ENCODE peak calls at places on chromosome 11, in nine cellular contexts. E is upper lobe of right lung; T is stimulated activated CD8-positive, alpha-beta memory T cell treated with anti-CD3 and anti-CD28 coated beads, Interleukin-4, amount 100 ng/mL, for 4 hours; N is activated naive CD4-positive, alpha-beta T cell; W is ACHN; J is amniotic stem cell; R is hippocampal formation; D is coronary artery; L is CD4-positive, alpha-beta memory T cell. Z is an unnamed sample.

GRCh38 chr11:59898652-59899051 is 20.1 kb downstream of the OOSP3 start:
- DNase-seq in E (no peak), T (no peak), N (no peak), W (no peak), J (no peak), R (no peak), D (no peak), L (no peak), Z (no peak)

GRCh38 chr11:94938399-94939055 is 34.8 kb downstream of the CWC15 start:
- DNase-seq in E (no peak), T (no peak), N (no peak), W (no peak), J (peak; percentile 20), R (no peak), D (no peak), L (no peak), Z (no peak)

GRCh38 chr11:9626778-9627394 is 37.0 kb upstream of the SWAP70 start:
- DNase-seq in E (no peak), T (no peak), N (no peak), W (no peak), J (no peak), R (no peak), D (peak; percentile 62), L (no peak), Z (no peak)

GRCh38 chr11:75275581-75275980 is 35.0 kb downstream of the TPBGL start:
- DNase-seq in E (peak; percentile 69), T (peak; percentile 41), N (no peak), W (no peak), J (no peak), R (no peak), D (no peak), L (peak; percentile 75), Z (no peak)

GRCh38 chr11:64837887-64838351 is 6.5 kb downstream of the CDC42BPG start:
- DNase-seq in E (peak; percentile 59), T (no peak), N (no peak), W (no peak), J (no peak), R (no peak), D (no peak), L (no peak), Z (no peak)

GRCh38 chr11:126700773-126701554 is 299.6 kb downstream of the KIRREL3 start:
- DNase-seq in E (no peak), T (no peak), N (no peak), W (no peak), J (no peak), R (no peak), D (no peak), L (no peak), Z (no peak)

GRCh38 chr11:67345949-67346819 is 7.2 kb downstream of the POLD4 start:
- DNase-seq in E (no peak), T (no peak), N (no peak), W (peak; percentile 52), J (no peak), R (no peak), D (no peak), L (peak; percentile 37), Z (peak; percentile 77)

GRCh38 chr11:61904539-61905048 is 12.8 kb downstream of the RAB3IL1 start:
- DNase-seq in E (peak; percentile 76), T (no peak), N (no peak), W (no peak), J (no peak), R (no peak), D (no peak), L (no peak), Z (peak; percentile 71)

GRCh38 chr11:62799486-62799885 is 5.8 kb downstream of the NXF1 start:
- DNase-seq in E (no peak), T (no peak), N (no peak), W (no peak), J (no peak), R (no peak), D (no peak), L (no peak), Z (no peak)

GRCh38 chr11:57303990-57304579 is 20.7 kb downstream of the TNKS1BP1 start:
- DNase-seq in E (no peak), T (no peak), N (no peak), W (no peak), J (no peak), R (no peak), D (no peak), L (no peak), Z (no peak)

GRCh38 chr11:122069946-122070345 is 46.1 kb downstream of the BLID start:
- DNase-seq in E (no peak), T (no peak), N (no peak), W (no peak), J (peak; percentile 61), R (peak; percentile 60), D (peak; percentile 80), L (no peak), Z (peak; percentile 4)

GRCh38 chr11:46953093-46953492 is 16.5 kb downstream of the CSTPP1 start:
- DNase-seq in E (no peak), T (no peak), N (no peak), W (no peak), J (no peak), R (no peak), D (no peak), L (no peak), Z (no peak)

GRCh38 chr11:9600651-9601040 is 27.2 kb downstream of the WEE1 start:
- DNase-seq in E (no peak), T (no peak), N (no peak), W (no peak), J (no peak), R (no peak), D (no peak), L (no peak), Z (peak; percentile 58)

GRCh38 chr11:27552356-27552755 is 45.8 kb upstream of the LIN7C start:
- DNase-seq in E (no peak), T (no peak), N (no peak), W (no peak), J (no peak), R (no peak), D (no peak), L (no peak), Z (no peak)

GRCh38 chr11:119673389-119674336 is 55.3 kb downstream of the NECTIN1 start:
- DNase-seq in E (no peak), T (no peak), N (no peak), W (peak; percentile 3), J (no peak), R (no peak), D (no peak), L (no peak), Z (no peak)

GRCh38 chr11:116499396-116500001 is 273.3 kb downstream of the BUD13 start:
- DNase-seq in E (peak; percentile 86), T (no peak), N (no peak), W (peak; percentile 65), J (no peak), R (peak; percentile 26), D (peak; percentile 31), L (no peak), Z (peak; percentile 86)

GRCh38 chr11:749731-750130 is 2.5 kb downstream of the TALDO1 start:
- DNase-seq in E (peak; percentile 69), T (no peak), N (no peak), W (no peak), J (no peak), R (no peak), D (no peak), L (no peak), Z (no peak)

GRCh38 chr11:96242971-96243647 is 99.9 kb downstream of the MAML2 start:
- DNase-seq in E (peak; percentile 96), T (peak; percentile 34), N (peak; percentile 27), W (peak; percentile 96), J (peak; percentile 91), R (peak; percentile 79), D (peak; percentile 98), L (peak; percentile 65), Z (peak; percentile 91)

GRCh38 chr11:44878696-44879095 is 72.0 kb downstream of the TP53I11 start:
- DNase-seq in E (no peak), T (no peak), N (no peak), W (no peak), J (no peak), R (no peak), D (no peak), L (no peak), Z (no peak)

GRCh38 chr11:12506502-12506921 is 129.1 kb downstream of the PARVA start:
- DNase-seq in E (no peak), T (no peak), N (no peak), W (no peak), J (no peak), R (no peak), D (no peak), L (no peak), Z (no peak)

GRCh38 chr11:10488581-10489443 is 33.7 kb downstream of the AMPD3 start:
- DNase-seq in E (no peak), T (no peak), N (no peak), W (no peak), J (no peak), R (no peak), D (peak; percentile 71), L (no peak), Z (no peak)

GRCh38 chr11:45933131-45933821 is 10.8 kb downstream of the LARGE2 start:
- DNase-seq in E (peak; percentile 32), T (no peak), N (no peak), W (peak; percentile 42), J (no peak), R (no peak), D (no peak), L (no peak), Z (no peak)

GRCh38 chr11:68651208-68651984 is 32.9 kb upstream of the GAL start:
- DNase-seq in E (no peak), T (no peak), N (no peak), W (no peak), J (no peak), R (no peak), D (peak; percentile 62), L (no peak), Z (no peak)

GRCh38 chr11:66154109-66154508 is 84.0 kb downstream of the PACS1 start:
- DNase-seq in E (no peak), T (no peak), N (no peak), W (no peak), J (no peak), R (no peak), D (no peak), L (no peak), Z (no peak)

GRCh38 chr11:47590026-47590861 is 3.8 kb downstream of the FAM180B start:
- DNase-seq in E (no peak), T (no peak), N (no peak), W (no peak), J (no peak), R (no peak), D (no peak), L (no peak), Z (no peak)

GRCh38 chr11:17985517-17985916 is 27.3 kb downstream of the SERGEF start:
- DNase-seq in E (no peak), T (no peak), N (no peak), W (peak; percentile 38), J (no peak), R (no peak), D (no peak), L (no peak), Z (peak; percentile 48)

GRCh38 chr11:92830382-92831148 is 138.9 kb upstream of the MTNR1B start:
- DNase-seq in E (no peak), T (no peak), N (no peak), W (no peak), J (no peak), R (no peak), D (no peak), L (no peak), Z (no peak)

GRCh38 chr11:850777-851762 is 8.4 kb downstream of the TSPAN4 start:
- DNase-seq in E (no peak), T (no peak), N (no peak), W (no peak), J (no peak), R (no peak), D (no peak), L (no peak), Z (no peak)

GRCh38 chr11:10540546-10540914 is 457 bp downstream of the RNF141 start:
- DNase-seq in E (no peak), T (no peak), N (no peak), W (peak; percentile 28), J (no peak), R (no peak), D (no peak), L (no peak), Z (no peak)

GRCh38 chr11:7651140-7651551 is 22.2 kb downstream of the CYB5R2 start:
- DNase-seq in E (no peak), T (no peak), N (no peak), W (no peak), J (no peak), R (peak; percentile 51), D (peak; percentile 56), L (no peak), Z (no peak)

Z was measured in Calu3.